ENCODE peak calls at places on chromosomes 2 and 18, in nine cellular contexts. G, P, D, K, E, S, T, O and V are unnamed samples.
A peak's percentile ranks its signal among the peaks of the same experiment; 100 is the strongest.

GRCh38 chr2:102463160-102463559 is 9.9 kb upstream of the SLC9A4 start:
- DNase-seq in G (no peak), P (no peak), D (no peak), K (no peak), E (no peak), S (no peak), T (no peak), O (no peak), V (no peak)

GRCh38 chr18:74367905-74368304 is 52.3 kb downstream of the C18orf63 start:
- DNase-seq in G (no peak), P (no peak), D (no peak), K (no peak), E (no peak), S (no peak), T (no peak), O (no peak), V (no peak)

GRCh38 chr18:13276530-13277520 is 58.3 kb downstream of the LDLRAD4 start:
- DNase-seq in G (no peak), P (no peak), D (no peak), K (no peak), E (no peak), S (no peak), T (no peak), O (peak; percentile 34), V (no peak)

GRCh38 chr2:46580416-46580815 is 101.1 kb downstream of the TMEM247 start:
- DNase-seq in G (no peak), P (no peak), D (no peak), K (no peak), E (no peak), S (no peak), T (no peak), O (no peak), V (no peak)

GRCh38 chr2:151264157-151264835 is 2.6 kb upstream of the RBM43 start:
- DNase-seq in G (no peak), P (no peak), D (no peak), K (no peak), E (no peak), S (no peak), T (no peak), O (no peak), V (no peak)

GRCh38 chr2:207395535-207396251 is 134.1 kb upstream of the CREB1 start:
- DNase-seq in G (no peak), P (no peak), D (no peak), K (no peak), E (peak; percentile 41), S (no peak), T (no peak), O (no peak), V (no peak)

GRCh38 chr2:46829240-46829970 is 86.2 kb downstream of the MCFD2 start:
- DNase-seq in G (no peak), P (no peak), D (no peak), K (no peak), E (no peak), S (no peak), T (no peak), O (no peak), V (no peak)

GRCh38 chr2:144390424-144391020 is 129.4 kb downstream of the ZEB2 start:
- DNase-seq in G (no peak), P (no peak), D (no peak), K (no peak), E (no peak), S (no peak), T (no peak), O (no peak), V (no peak)

GRCh38 chr2:142596334-142597088 is 281.0 kb upstream of the KYNU start:
- DNase-seq in G (no peak), P (no peak), D (no peak), K (no peak), E (peak; percentile 56), S (no peak), T (no peak), O (no peak), V (no peak)

GRCh38 chr2:229855116-229855515 is 66.7 kb downstream of the TRIP12 start:
- DNase-seq in G (no peak), P (no peak), D (no peak), K (no peak), E (no peak), S (no peak), T (no peak), O (no peak), V (no peak)

GRCh38 chr2:169716229-169716886 is 17.3 kb upstream of the KLHL23 start:
- DNase-seq in G (no peak), P (no peak), D (no peak), K (no peak), E (peak; percentile 20), S (no peak), T (no peak), O (no peak), V (no peak)

GRCh38 chr2:234289789-234290188 is 207.1 kb downstream of the ARL4C start:
- DNase-seq in G (peak; percentile 66), P (no peak), D (no peak), K (peak; percentile 60), E (peak; percentile 76), S (no peak), T (no peak), O (peak; percentile 26), V (no peak)

GRCh38 chr2:189522435-189523151 is 58.0 kb downstream of the SLC40A1 start:
- DNase-seq in G (no peak), P (no peak), D (no peak), K (no peak), E (no peak), S (no peak), T (peak; percentile 35), O (no peak), V (no peak)